ENCODE peak calls at places on chromosomes 12 and 14, in five cellular contexts. H is GM23248, F is HAP-1, I is astrocyte, S is tibial artery. J is an unnamed sample.

GRCh38 chr12:12645485-12645884 is 33.8 kb downstream of the CREBL2 start:
- DNase-seq in H (peak; percentile 74), F (no peak), I (peak; percentile 14), S (no peak), J (peak; percentile 56)

GRCh38 chr14:64279719-64280668 is 14.2 kb downstream of the ESR2 start:
- DNase-seq in H (no peak), F (no peak), I (peak; percentile 33), S (no peak), J (no peak)

GRCh38 chr12:4026476-4026875 is 153.3 kb upstream of the PARP11 start:
- DNase-seq in H (no peak), F (no peak), I (no peak), S (no peak), J (no peak)

GRCh38 chr12:104632724-104633181 is 176.0 kb downstream of the CHST11 start:
- DNase-seq in H (peak; percentile 75), F (no peak), I (peak; percentile 76), S (no peak), J (no peak)

GRCh38 chr12:80763874-80764273 is 47.2 kb downstream of the MYF5 start:
- DNase-seq in H (peak; percentile 60), F (peak; percentile 66), I (peak; percentile 41), S (no peak), J (peak; percentile 55)

GRCh38 chr14:75249251-75249957 is 29.2 kb upstream of the FOS start:
- DNase-seq in H (no peak), F (no peak), I (peak; percentile 34), S (peak; percentile 50), J (no peak)

GRCh38 chr12:80648866-80649265 is 58.6 kb upstream of the MYF6 start:
- DNase-seq in H (peak; percentile 76), F (no peak), I (peak; percentile 86), S (no peak), J (no peak)

GRCh38 chr12:26651566-26652188 is 181.3 kb downstream of the ITPR2 start:
- DNase-seq in H (peak; percentile 77), F (peak; percentile 64), I (peak; percentile 77), S (no peak), J (peak; percentile 94)

GRCh38 chr12:57086951-57087688 is 1.8 kb upstream of the NAB2 start:
- DNase-seq in H (peak; percentile 97), F (peak; percentile 59), I (peak; percentile 77), S (peak; percentile 98), J (no peak)

GRCh38 chr12:5124401-5124800 is 80.7 kb downstream of the KCNA5 start:
- DNase-seq in H (no peak), F (no peak), I (no peak), S (no peak), J (no peak)

GRCh38 chr14:97993508-97994019 is 1196.4 kb downstream of the VRK1 start:
- DNase-seq in H (no peak), F (no peak), I (no peak), S (no peak), J (no peak)

GRCh38 chr14:53462931-53463778 is 310.0 kb upstream of the DDHD1 start:
- DNase-seq in H (no peak), F (no peak), I (no peak), S (no peak), J (no peak)

GRCh38 chr12:29732211-29732992 is 51.3 kb downstream of the TMTC1 start:
- DNase-seq in H (peak; percentile 35), F (peak; percentile 52), I (peak; percentile 51), S (no peak), J (no peak)

GRCh38 chr12:228846-229200 is 14.9 kb upstream of the SLC6A12 start:
- DNase-seq in H (no peak), F (no peak), I (no peak), S (peak; percentile 1), J (no peak)

GRCh38 chr14:21991130-21991529 is 317.5 kb upstream of the OR4E1 start:
- DNase-seq in H (no peak), F (no peak), I (no peak), S (no peak), J (no peak)

GRCh38 chr12:98896938-98897337 is 251.8 kb downstream of the APAF1 start:
- DNase-seq in H (peak; percentile 13), F (no peak), I (no peak), S (no peak), J (no peak)

GRCh38 chr12:57657744-57658143 is 24.7 kb upstream of the B4GALNT1 start:
- DNase-seq in H (peak; percentile 35), F (no peak), I (no peak), S (no peak), J (no peak)

GRCh38 chr14:104473244-104473565 is 106.4 kb upstream of the C14orf180 start:
- DNase-seq in H (no peak), F (no peak), I (no peak), S (no peak), J (no peak)

GRCh38 chr12:104498211-104498801 is 41.6 kb downstream of the CHST11 start:
- DNase-seq in H (no peak), F (no peak), I (peak; percentile 66), S (no peak), J (no peak)

GRCh38 chr12:124436366-124436765 is 131.0 kb downstream of the NCOR2 start:
- DNase-seq in H (peak; percentile 60), F (no peak), I (no peak), S (no peak), J (no peak)

GRCh38 chr14:36271939-36272907 is 48.2 kb downstream of the MBIP start:
- DNase-seq in H (peak; percentile 33), F (no peak), I (peak; percentile 0), S (no peak), J (no peak)

GRCh38 chr12:70180140-70180539 is 63.1 kb upstream of the CNOT2 start:
- DNase-seq in H (no peak), F (no peak), I (no peak), S (no peak), J (no peak)

GRCh38 chr12:55716582-55717396 is 943 bp downstream of the BLOC1S1 start:
- DNase-seq in H (peak; percentile 49), F (no peak), I (no peak), S (no peak), J (no peak)

GRCh38 chr12:131102991-131103609 is 149.4 kb downstream of the ADGRD1 start:
- DNase-seq in H (no peak), F (no peak), I (no peak), S (peak; percentile 48), J (no peak)

GRCh38 chr12:6178981-6179761 is 21.0 kb upstream of the CD9 start:
- DNase-seq in H (peak; percentile 22), F (no peak), I (peak; percentile 80), S (no peak), J (peak; percentile 84)

GRCh38 chr12:109737111-109737510 is 23.5 kb downstream of the FAM222A start:
- DNase-seq in H (no peak), F (no peak), I (no peak), S (peak; percentile 35), J (no peak)

GRCh38 chr12:11731455-11731854 is 82.0 kb downstream of the ETV6 start:
- DNase-seq in H (peak; percentile 64), F (no peak), I (peak; percentile 78), S (no peak), J (no peak)

GRCh38 chr14:54085137-54085810 is 128.6 kb upstream of the BMP4 start:
- DNase-seq in H (no peak), F (no peak), I (peak; percentile 23), S (no peak), J (no peak)

GRCh38 chr12:25395227-25395626 is 144.5 kb upstream of the KRAS start:
- DNase-seq in H (no peak), F (no peak), I (no peak), S (no peak), J (no peak)

GRCh38 chr12:59649203-59649602 is 53.4 kb downstream of the SLC16A7 start:
- DNase-seq in H (peak; percentile 14), F (no peak), I (no peak), S (no peak), J (no peak)

GRCh38 chr14:24463017-24463805 is 20.6 kb upstream of the SDR39U1 start:
- DNase-seq in H (no peak), F (no peak), I (no peak), S (no peak), J (no peak)

GRCh38 chr12:132445884-132446471 is 44.0 kb upstream of the FBRSL1 start:
- DNase-seq in H (peak; percentile 82), F (no peak), I (peak; percentile 32), S (no peak), J (no peak)

GRCh38 chr12:132446535-132447326 is 43.2 kb upstream of the FBRSL1 start:
- DNase-seq in H (no peak), F (no peak), I (no peak), S (no peak), J (no peak)

GRCh38 chr12:132448453-132448800 is 41.5 kb upstream of the FBRSL1 start:
- DNase-seq in H (no peak), F (no peak), I (no peak), S (no peak), J (no peak)

GRCh38 chr12:132447731-132448452 is 42.1 kb upstream of the FBRSL1 start:
- DNase-seq in H (no peak), F (no peak), I (no peak), S (no peak), J (no peak)

GRCh38 chr12:132447327-132447720 is 42.6 kb upstream of the FBRSL1 start:
- DNase-seq in H (no peak), F (no peak), I (no peak), S (no peak), J (no peak)
- H3K27me3 ChIP-seq in H (peaks cover 15% of the 10 kb centered on the region), F (no peaks in the 10 kb centered on the region), I (peaks cover 8% of the 10 kb centered on the region), S (no peaks in the 10 kb centered on the region), J (peaks cover 81% of the 10 kb centered on the region)

DNA sequence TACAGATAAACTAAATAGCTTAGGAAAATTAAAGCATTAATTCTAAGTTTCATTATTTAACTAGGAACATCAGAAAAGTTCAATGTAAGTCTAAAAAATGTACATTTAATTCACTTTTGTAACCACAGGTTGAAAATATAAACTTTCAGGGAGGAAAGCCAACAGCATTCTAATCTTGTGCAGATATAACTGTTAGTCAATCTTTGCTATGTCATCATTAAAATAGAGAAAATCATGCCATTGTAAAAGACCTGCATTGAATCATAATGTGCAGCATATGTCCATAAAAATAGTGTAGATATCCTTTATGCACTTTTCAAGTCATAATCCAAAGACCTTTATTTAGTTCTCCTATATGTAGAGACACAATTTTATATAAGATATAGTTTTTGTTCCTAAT is 207.3 kb downstream of the ALG10B start:
- DNase-seq in H (no peak), F (no peak), I (no peak), S (no peak), J (no peak)
- H3K27me3 ChIP-seq in H (no peaks in the 10 kb centered on the region), F (no peaks in the 10 kb centered on the region), I (no peaks in the 10 kb centered on the region), S (no peaks in the 10 kb centered on the region), J (no peaks in the 10 kb centered on the region)

GRCh38 chr12:54009171-54010052 is 627 bp downstream of the HOXC8 start:
- DNase-seq in H (peak; percentile 87), F (no peak), I (no peak), S (no peak), J (no peak)
- H3K27me3 ChIP-seq in H (no peaks in the 10 kb centered on the region), F (no peaks in the 10 kb centered on the region), I (peaks cover 91% of the 10 kb centered on the region), S (no peaks in the 10 kb centered on the region), J (peaks cover 97% of the 10 kb centered on the region)

GRCh38 chr12:117361312-117361670 is at the start of gene NOS1:
- DNase-seq in H (no peak), F (no peak), I (no peak), S (no peak), J (no peak)

GRCh38 chr12:117359029-117359845 is 2.2 kb downstream of the NOS1 start:
- DNase-seq in H (no peak), F (no peak), I (no peak), S (no peak), J (no peak)

GRCh38 chr12:117360551-117361311 is 695 bp downstream of the NOS1 start:
- DNase-seq in H (no peak), F (no peak), I (no peak), S (no peak), J (no peak)

GRCh38 chr12:117361905-117362304 is 479 bp upstream of the NOS1 start:
- DNase-seq in H (no peak), F (no peak), I (no peak), S (no peak), J (no peak)

GRCh38 chr12:117360222-117360550 is 1.2 kb downstream of the NOS1 start:
- DNase-seq in H (no peak), F (no peak), I (no peak), S (no peak), J (no peak)
- H3K27me3 ChIP-seq in H (peaks cover 49% of the 10 kb centered on the region), F (peaks cover 22% of the 10 kb centered on the region), I (peaks cover 38% of the 10 kb centered on the region), S (no peaks in the 10 kb centered on the region), J (peaks cover 74% of the 10 kb centered on the region)

J was measured in NT2/D1.